ENCODE peak calls at places on chromosomes 16 and 17, in six cellular contexts. I is H9, U is BJ, J is body of pancreas, C is chondrocyte, V is GM12878. Z is an unnamed sample.
A peak's percentile ranks its signal among the peaks of the same experiment; 100 is the strongest.

GRCh38 chr17:32672701-32673100 is 185.9 kb downstream of the CDK5R1 start:
- DNase-seq in C (no peak), I (no peak), V (no peak), J (no peak), U (no peak), Z (no peak)

GRCh38 chr16:75106351-75107274 is 10.0 kb downstream of the LDHD start:
- DNase-seq in J (no peak), U (no peak), C (peak; percentile 35), V (no peak), I (peak; percentile 24), Z (no peak)

GRCh38 chr16:89244754-89245153 is 27.3 kb downstream of the ZNF778 start:
- DNase-seq in C (no peak), V (no peak), U (no peak), J (no peak), I (no peak), Z (no peak)

GRCh38 chr16:49127103-49127502 is 154.5 kb downstream of the CBLN1 start:
- DNase-seq in I (no peak), V (no peak), J (no peak), U (no peak), C (no peak), Z (no peak)

GRCh38 chr17:45063198-45063597 is 2.1 kb downstream of the NMT1 start:
- DNase-seq in I (no peak), J (no peak), C (no peak), V (peak; percentile 78), U (no peak), Z (no peak)

GRCh38 chr17:29588561-29589411 is 662 bp downstream of the GIT1 start:
- DNase-seq in U (no peak), J (peak; percentile 39), V (no peak), I (no peak), C (peak; percentile 93), Z (no peak)

GRCh38 chr16:11844499-11844898 is 6.8 kb downstream of the RSL1D1 start:
- DNase-seq in J (no peak), U (no peak), I (no peak), V (no peak), C (no peak), Z (no peak)

GRCh38 chr16:84169765-84170310 is 17.0 kb downstream of the TAF1C start:
- DNase-seq in C (no peak), I (no peak), J (no peak), U (no peak), V (no peak), Z (no peak)

GRCh38 chr16:1054660-1055556 is 17.6 kb upstream of the SSTR5 start:
- DNase-seq in U (no peak), I (peak; percentile 84), V (no peak), J (peak; percentile 71), C (no peak), Z (no peak)

GRCh38 chr17:49715717-49716279 is 8.0 kb upstream of the SLC35B1 start:
- DNase-seq in U (no peak), J (no peak), V (no peak), I (no peak), C (no peak), Z (no peak)

GRCh38 chr17:65785109-65785508 is 223.7 kb upstream of the AXIN2 start:
- DNase-seq in U (peak; percentile 95), V (no peak), I (no peak), J (no peak), C (no peak), Z (no peak)

GRCh38 chr17:6555331-6556120 is 829 bp downstream of the PITPNM3 start:
- DNase-seq in U (no peak), C (no peak), J (peak; percentile 38), I (peak; percentile 66), V (no peak), Z (peak; percentile 49)

GRCh38 chr16:77584205-77584859 is 138.0 kb upstream of the NUDT7 start:
- DNase-seq in C (no peak), J (peak; percentile 50), V (no peak), U (no peak), I (peak; percentile 42), Z (no peak)

GRCh38 chr16:50450957-50451356 is 82.2 kb upstream of the BRD7 start:
- DNase-seq in J (no peak), V (no peak), C (peak; percentile 4), U (no peak), I (no peak), Z (no peak)

GRCh38 chr16:50448981-50449380 is 80.2 kb upstream of the BRD7 start:
- DNase-seq in I (no peak), U (no peak), J (no peak), C (peak; percentile 59), V (no peak), Z (no peak)

GRCh38 chr16:50446861-50447260 is 78.1 kb upstream of the BRD7 start:
- DNase-seq in C (no peak), V (no peak), I (no peak), J (no peak), U (no peak), Z (no peak)

GRCh38 chr16:50449800-50450199 is 81.0 kb upstream of the BRD7 start:
- DNase-seq in V (no peak), U (no peak), J (no peak), I (no peak), C (peak; percentile 43), Z (no peak)

GRCh38 chr16:50448522-50448921 is 79.7 kb upstream of the BRD7 start:
- DNase-seq in I (peak; percentile 73), V (no peak), J (no peak), C (peak; percentile 46), U (no peak), Z (no peak)
- TF ChIP-seq CTCF in I (peak; percentile 65), V (no peak), J (no peak), C (peak; percentile 29), U (no peak), Z (no peak)

GRCh38 chr17:7632492-7632894 is 2.6 kb downstream of the SHBG start:
- DNase-seq in I (peak; percentile 82), C (no peak), U (no peak), J (peak; percentile 34), V (no peak), Z (peak; percentile 59)
- TF ChIP-seq CTCF in I (peak; percentile 78), C (peak; percentile 77), U (peak; percentile 67), J (peak; percentile 40), V (peak; percentile 60), Z (peak; percentile 75)

GRCh38 chr17:48160177-48160967 is 52.8 kb downstream of the SNX11 start:
- DNase-seq in U (no peak), C (no peak), V (no peak), J (peak; percentile 74), I (peak; percentile 95), Z (no peak)

GRCh38 chr17:48161127-48161905 is 53.8 kb downstream of the SNX11 start:
- DNase-seq in V (no peak), I (no peak), C (no peak), J (no peak), U (no peak), Z (no peak)

GRCh38 chr17:48162305-48162934 is 54.9 kb downstream of the SNX11 start:
- DNase-seq in J (peak; percentile 40), V (no peak), I (no peak), U (no peak), C (no peak), Z (no peak)

GRCh38 chr17:48162946-48163506 is 55.5 kb downstream of the SNX11 start:
- DNase-seq in J (peak; percentile 52), I (no peak), V (no peak), C (no peak), U (no peak), Z (no peak)

DNA sequence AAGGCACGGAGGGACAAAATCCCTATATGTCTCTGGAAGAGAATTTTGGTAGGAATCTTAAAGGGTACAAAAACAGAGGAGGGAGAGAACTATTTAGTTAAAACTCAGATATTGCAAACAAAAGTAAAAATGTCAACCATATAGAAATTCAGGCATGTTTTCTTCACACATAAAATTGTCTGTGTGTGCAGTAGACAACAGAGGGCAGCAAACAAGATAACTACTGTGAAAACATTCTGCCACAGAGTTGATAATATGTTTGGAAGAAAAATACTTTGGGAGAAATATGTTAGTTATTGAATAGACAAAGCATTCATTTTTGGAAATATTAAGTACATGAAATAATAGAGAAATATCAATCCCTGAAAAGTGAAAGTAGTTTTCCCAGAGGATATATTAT is 56.2 kb downstream of the SNX11 start:
- DNase-seq in I (no peak), V (no peak), U (no peak), J (no peak), C (no peak), Z (no peak)
- TF ChIP-seq CTCF in I (no peak), V (no peak), U (no peak), J (no peak), C (peak; percentile 58), Z (no peak)

GRCh38 chr16:66660422-66661209 is 35.9 kb downstream of the CMTM4 start:
- DNase-seq in U (peak; percentile 85), J (peak; percentile 56), I (no peak), V (no peak), C (no peak), Z (peak; percentile 58)
- TF ChIP-seq CTCF in U (peak; percentile 58), J (no peak), I (no peak), V (no peak), C (peak; percentile 68), Z (peak; percentile 22)

GRCh38 chr16:12944300-12944699 is 42.9 kb downstream of the SHISA9 start:
- DNase-seq in J (no peak), U (no peak), I (no peak), V (no peak), C (no peak), Z (no peak)

DNA sequence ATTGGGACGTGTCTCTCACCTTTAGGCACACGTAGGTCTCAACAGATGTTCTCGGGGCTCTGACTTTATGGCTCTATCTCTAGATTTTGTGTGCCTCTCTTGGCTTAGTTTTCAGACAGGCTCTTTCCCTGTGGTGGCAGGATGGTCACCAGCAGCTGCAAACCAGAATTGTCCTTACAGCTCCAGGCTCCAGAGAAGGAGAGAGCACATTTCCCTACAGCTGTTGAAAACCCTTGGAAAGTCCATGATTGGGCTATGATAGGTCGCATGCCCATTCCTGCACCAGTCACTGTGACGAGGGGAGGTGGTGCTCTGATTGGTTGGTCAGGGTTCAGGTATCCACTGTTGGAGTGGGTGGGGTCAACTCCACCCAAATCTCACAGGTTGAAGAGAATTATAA is 41.5 kb downstream of the SHISA9 start:
- DNase-seq in C (no peak), V (no peak), U (no peak), J (no peak), I (no peak), Z (no peak)
- TF ChIP-seq CTCF in C (no peak), V (no peak), U (no peak), J (no peak), I (no peak), Z (no peak)

Z was measured in CD14-positive monocyte.